ENCODE peak calls at places on chromosomes 6 and 20, in eight cellular contexts. One of them, this sample, is unnamed.

GRCh38 chr20:44714701-44715494 is at the start of gene CCN5:
- DNase-seq in MM.1S: no peak
- DNase-seq in HepG2: peak
- DNase-seq in IMR-90: peak
- DNase-seq in hepatocyte: peak
- DNase-seq in OCI-LY7: no peak
- DNase-seq in GM23248: peak
- DNase-seq in mammary epithelial cell: peak
- DNase-seq in this sample: no peak

GRCh38 chr6:100518588-100518987 is 53.9 kb upstream of the SIM1 start:
- DNase-seq in OCI-LY7: no peak
- DNase-seq in GM23248: no peak
- DNase-seq in hepatocyte: no peak
- DNase-seq in IMR-90: no peak
- DNase-seq in MM.1S: no peak
- DNase-seq in mammary epithelial cell: no peak
- DNase-seq in HepG2: no peak
- DNase-seq in this sample: no peak

GRCh38 chr6:1526689-1527088 is 83.0 kb upstream of the FOXC1 start:
- DNase-seq in OCI-LY7: no peak
- DNase-seq in GM23248: peak
- DNase-seq in IMR-90: no peak
- DNase-seq in mammary epithelial cell: no peak
- DNase-seq in MM.1S: no peak
- DNase-seq in HepG2: no peak
- DNase-seq in hepatocyte: no peak
- DNase-seq in this sample: no peak

GRCh38 chr20:8627386-8628030 is 441.4 kb upstream of the PLCB4 start:
- DNase-seq in IMR-90: peak
- DNase-seq in hepatocyte: no peak
- DNase-seq in MM.1S: no peak
- DNase-seq in OCI-LY7: no peak
- DNase-seq in mammary epithelial cell: no peak
- DNase-seq in GM23248: no peak
- DNase-seq in HepG2: no peak
- DNase-seq in this sample: no peak

GRCh38 chr6:15776458-15776980 is 113.7 kb upstream of the DTNBP1 start:
- DNase-seq in IMR-90: no peak
- DNase-seq in GM23248: no peak
- DNase-seq in HepG2: no peak
- DNase-seq in hepatocyte: no peak
- DNase-seq in MM.1S: no peak
- DNase-seq in mammary epithelial cell: no peak
- DNase-seq in OCI-LY7: no peak
- DNase-seq in this sample: no peak

GRCh38 chr6:72382602-72383529 is 239.0 kb upstream of the KCNQ5 start:
- DNase-seq in hepatocyte: no peak
- DNase-seq in IMR-90: no peak
- DNase-seq in mammary epithelial cell: no peak
- DNase-seq in OCI-LY7: peak
- DNase-seq in HepG2: no peak
- DNase-seq in MM.1S: peak
- DNase-seq in GM23248: no peak
- DNase-seq in this sample: peak

GRCh38 chr6:156885562-156885961 is 108.4 kb downstream of the ARID1B start:
- DNase-seq in OCI-LY7: no peak
- DNase-seq in hepatocyte: no peak
- DNase-seq in IMR-90: no peak
- DNase-seq in MM.1S: no peak
- DNase-seq in mammary epithelial cell: no peak
- DNase-seq in GM23248: no peak
- DNase-seq in HepG2: no peak
- DNase-seq in this sample: peak

GRCh38 chr6:1636971-1637871 is 27.5 kb downstream of the FOXC1 start:
- DNase-seq in mammary epithelial cell: peak
- DNase-seq in GM23248: no peak
- DNase-seq in OCI-LY7: peak
- DNase-seq in HepG2: no peak
- DNase-seq in IMR-90: peak
- DNase-seq in hepatocyte: no peak
- DNase-seq in MM.1S: no peak
- DNase-seq in this sample: peak

GRCh38 chr20:39029324-39029820 is 67.2 kb downstream of the DHX35 start:
- DNase-seq in GM23248: no peak
- DNase-seq in MM.1S: no peak
- DNase-seq in HepG2: no peak
- DNase-seq in IMR-90: no peak
- DNase-seq in mammary epithelial cell: peak
- DNase-seq in hepatocyte: no peak
- DNase-seq in OCI-LY7: no peak
- DNase-seq in this sample: no peak

DNA sequence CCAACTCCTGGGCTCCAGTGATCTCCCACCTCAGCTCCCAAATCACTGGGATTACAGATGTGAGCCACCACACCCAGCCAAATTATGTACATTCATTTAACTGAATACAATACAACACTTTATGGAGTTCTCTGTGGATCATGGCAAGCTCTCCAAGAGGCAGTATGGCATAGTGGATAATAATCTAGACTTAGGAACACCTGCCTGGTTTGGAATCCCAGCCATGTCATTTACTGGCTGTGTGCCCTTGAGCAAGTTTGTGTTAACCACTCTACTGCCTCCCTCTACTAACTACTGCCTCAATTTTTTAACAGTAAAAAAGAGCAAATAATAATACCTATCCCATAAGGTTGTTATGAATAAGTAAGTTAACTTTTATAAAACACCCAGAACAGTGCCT is 1.9 kb upstream of the ETV7 start:
- DNase-seq in IMR-90: no peak
- DNase-seq in GM23248: no peak
- DNase-seq in hepatocyte: no peak
- DNase-seq in mammary epithelial cell: no peak
- DNase-seq in MM.1S: no peak
- DNase-seq in HepG2: no peak
- DNase-seq in OCI-LY7: no peak
- DNase-seq in this sample: no peak
- H3K4me2 ChIP-seq in IMR-90: no peak
- H3K4me2 ChIP-seq in GM23248: no peak
- H3K4me2 ChIP-seq in hepatocyte: no peak
- H3K4me2 ChIP-seq in mammary epithelial cell: no peak
- H3K4me2 ChIP-seq in MM.1S: no peak
- H3K4me2 ChIP-seq in HepG2: no peak
- H3K4me2 ChIP-seq in OCI-LY7: no peak
- H3K4me2 ChIP-seq in this sample: no peak

GRCh38 chr6:139762587-139763031 is 388.2 kb upstream of the CITED2 start:
- DNase-seq in MM.1S: no peak
- DNase-seq in IMR-90: peak
- DNase-seq in hepatocyte: no peak
- DNase-seq in HepG2: no peak
- DNase-seq in mammary epithelial cell: peak
- DNase-seq in GM23248: peak
- DNase-seq in OCI-LY7: no peak
- DNase-seq in this sample: no peak
- H2AFZ ChIP-seq in MM.1S: no peak
- H2AFZ ChIP-seq in IMR-90: no peak
- H2AFZ ChIP-seq in hepatocyte: no peak
- H2AFZ ChIP-seq in HepG2: no peak
- H2AFZ ChIP-seq in mammary epithelial cell: no peak
- H2AFZ ChIP-seq in GM23248: peak
- H2AFZ ChIP-seq in OCI-LY7: no peak
- H2AFZ ChIP-seq in this sample: no peak

GRCh38 chr20:32544893-32545840 is 40.0 kb downstream of the NOL4L start:
- DNase-seq in OCI-LY7: no peak
- DNase-seq in hepatocyte: no peak
- DNase-seq in IMR-90: peak
- DNase-seq in GM23248: peak
- DNase-seq in MM.1S: no peak
- DNase-seq in HepG2: peak
- DNase-seq in mammary epithelial cell: no peak
- DNase-seq in this sample: no peak

GRCh38 chr20:32549842-32550241 is 35.3 kb downstream of the NOL4L start:
- DNase-seq in OCI-LY7: no peak
- DNase-seq in IMR-90: no peak
- DNase-seq in mammary epithelial cell: no peak
- DNase-seq in hepatocyte: no peak
- DNase-seq in GM23248: no peak
- DNase-seq in HepG2: no peak
- DNase-seq in MM.1S: no peak
- DNase-seq in this sample: no peak

GRCh38 chr20:32547753-32548034 is 37.4 kb downstream of the NOL4L start:
- DNase-seq in OCI-LY7: no peak
- DNase-seq in GM23248: no peak
- DNase-seq in MM.1S: no peak
- DNase-seq in HepG2: no peak
- DNase-seq in hepatocyte: no peak
- DNase-seq in IMR-90: no peak
- DNase-seq in mammary epithelial cell: no peak
- DNase-seq in this sample: no peak

GRCh38 chr20:32544260-32544722 is 40.8 kb downstream of the NOL4L start:
- DNase-seq in GM23248: no peak
- DNase-seq in OCI-LY7: no peak
- DNase-seq in MM.1S: no peak
- DNase-seq in hepatocyte: no peak
- DNase-seq in IMR-90: no peak
- DNase-seq in mammary epithelial cell: no peak
- DNase-seq in HepG2: no peak
- DNase-seq in this sample: no peak

DNA sequence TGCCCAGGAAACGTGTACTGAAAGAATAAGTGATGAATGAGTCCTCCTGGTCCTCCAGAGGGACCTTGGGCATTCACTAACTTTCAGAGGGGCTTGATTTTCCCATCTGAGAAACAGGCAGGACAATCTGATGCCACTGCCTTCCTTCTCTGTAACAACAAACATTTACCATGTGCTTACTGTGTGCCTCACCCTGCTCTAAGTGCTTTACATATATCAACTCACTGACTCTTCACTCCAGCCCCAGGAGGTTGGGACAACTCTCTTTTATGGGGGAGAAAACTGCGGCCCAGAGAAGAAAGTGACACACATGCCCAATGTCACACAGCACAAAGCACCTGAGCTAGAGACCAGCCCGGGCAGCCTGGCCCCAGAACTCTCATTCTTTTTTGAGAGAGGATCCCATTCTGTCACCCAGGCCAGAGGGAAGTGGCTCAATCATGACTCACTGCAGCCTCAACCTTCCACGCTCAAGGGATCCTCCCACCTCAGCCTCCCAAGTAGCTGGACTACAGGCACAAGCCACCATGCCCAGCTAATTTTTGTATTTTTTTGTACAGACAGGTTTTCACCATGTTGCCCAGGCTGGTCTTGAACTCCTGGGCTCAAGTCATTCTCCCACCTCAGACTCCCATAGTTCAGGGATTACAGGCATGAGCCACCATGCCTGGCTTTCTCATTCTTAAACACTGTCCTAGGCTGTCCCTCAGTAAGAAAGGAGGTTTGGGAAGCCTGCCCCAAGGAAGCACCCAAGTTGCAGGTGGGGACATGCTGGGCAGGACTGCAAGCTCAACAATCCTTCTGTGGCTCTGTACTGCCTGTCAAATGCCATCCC is 38.0 kb downstream of the NOL4L start:
- DNase-seq in mammary epithelial cell: no peak
- DNase-seq in hepatocyte: no peak
- DNase-seq in MM.1S: no peak
- DNase-seq in HepG2: no peak
- DNase-seq in OCI-LY7: no peak
- DNase-seq in GM23248: no peak
- DNase-seq in IMR-90: no peak
- DNase-seq in this sample: no peak
- H3K4me2 ChIP-seq in mammary epithelial cell: no peak
- H3K4me2 ChIP-seq in hepatocyte: no peak
- H3K4me2 ChIP-seq in MM.1S: no peak
- H3K4me2 ChIP-seq in HepG2: no peak
- H3K4me2 ChIP-seq in OCI-LY7: no peak
- H3K4me2 ChIP-seq in GM23248: no peak
- H3K4me2 ChIP-seq in IMR-90: no peak
- H3K4me2 ChIP-seq in this sample: no peak

GRCh38 chr20:47223896-47224295 is 132.6 kb downstream of the ZMYND8 start:
- DNase-seq in OCI-LY7: no peak
- DNase-seq in GM23248: no peak
- DNase-seq in hepatocyte: no peak
- DNase-seq in HepG2: no peak
- DNase-seq in MM.1S: no peak
- DNase-seq in IMR-90: no peak
- DNase-seq in mammary epithelial cell: no peak
- DNase-seq in this sample: no peak

GRCh38 chr20:47224300-47224791 is 132.2 kb downstream of the ZMYND8 start:
- DNase-seq in hepatocyte: no peak
- DNase-seq in GM23248: no peak
- DNase-seq in OCI-LY7: no peak
- DNase-seq in HepG2: no peak
- DNase-seq in MM.1S: no peak
- DNase-seq in IMR-90: no peak
- DNase-seq in mammary epithelial cell: no peak
- DNase-seq in this sample: no peak

GRCh38 chr20:47224857-47225256 is 131.6 kb downstream of the ZMYND8 start:
- DNase-seq in hepatocyte: no peak
- DNase-seq in HepG2: no peak
- DNase-seq in mammary epithelial cell: no peak
- DNase-seq in IMR-90: no peak
- DNase-seq in MM.1S: no peak
- DNase-seq in OCI-LY7: no peak
- DNase-seq in GM23248: no peak
- DNase-seq in this sample: no peak

GRCh38 chr20:47227119-47227518 is 129.4 kb downstream of the ZMYND8 start:
- DNase-seq in MM.1S: no peak
- DNase-seq in mammary epithelial cell: no peak
- DNase-seq in GM23248: no peak
- DNase-seq in HepG2: no peak
- DNase-seq in OCI-LY7: no peak
- DNase-seq in hepatocyte: no peak
- DNase-seq in IMR-90: no peak
- DNase-seq in this sample: no peak

GRCh38 chr20:47225458-47225857 is 131.0 kb downstream of the ZMYND8 start:
- DNase-seq in MM.1S: no peak
- DNase-seq in HepG2: no peak
- DNase-seq in mammary epithelial cell: no peak
- DNase-seq in hepatocyte: no peak
- DNase-seq in GM23248: no peak
- DNase-seq in OCI-LY7: no peak
- DNase-seq in IMR-90: no peak
- DNase-seq in this sample: no peak
- H2AFZ ChIP-seq in MM.1S: no peak
- H2AFZ ChIP-seq in HepG2: no peak
- H2AFZ ChIP-seq in mammary epithelial cell: no peak
- H2AFZ ChIP-seq in hepatocyte: no peak
- H2AFZ ChIP-seq in GM23248: no peak
- H2AFZ ChIP-seq in OCI-LY7: no peak
- H2AFZ ChIP-seq in IMR-90: no peak
- H2AFZ ChIP-seq in this sample: no peak

DNA sequence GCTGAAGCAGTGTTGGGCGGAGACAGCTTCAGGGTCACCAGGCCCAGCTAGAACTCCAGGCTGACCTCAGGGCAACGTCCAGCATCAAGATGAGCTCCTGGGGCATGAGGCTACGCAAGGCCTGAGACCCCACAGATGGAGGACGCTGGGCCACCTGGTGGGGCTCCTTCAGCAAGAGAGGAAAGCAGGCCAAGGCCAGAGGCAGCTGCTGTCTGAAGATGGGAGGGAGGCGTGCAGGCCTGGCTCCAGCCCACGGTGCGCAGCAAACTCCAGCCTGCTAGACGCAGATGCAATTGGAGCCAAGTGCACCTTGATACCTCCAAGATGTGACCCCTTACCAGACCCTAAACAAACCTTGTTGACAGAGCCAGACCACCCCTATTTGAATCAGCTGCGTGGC is 220.9 kb upstream of the RREB1 start:
- DNase-seq in HepG2: no peak
- DNase-seq in mammary epithelial cell: no peak
- DNase-seq in IMR-90: no peak
- DNase-seq in OCI-LY7: no peak
- DNase-seq in MM.1S: no peak
- DNase-seq in hepatocyte: no peak
- DNase-seq in GM23248: no peak
- DNase-seq in this sample: no peak
- H3K4me2 ChIP-seq in HepG2: no peak
- H3K4me2 ChIP-seq in mammary epithelial cell: no peak
- H3K4me2 ChIP-seq in IMR-90: no peak
- H3K4me2 ChIP-seq in OCI-LY7: no peak
- H3K4me2 ChIP-seq in MM.1S: no peak
- H3K4me2 ChIP-seq in hepatocyte: no peak
- H3K4me2 ChIP-seq in GM23248: no peak
- H3K4me2 ChIP-seq in this sample: no peak